ENCODE peak calls at places on chromosomes 12 and 14, in ten cellular contexts. E is progenitor cell of endocrine pancreas, J is heart left ventricle, K is ovary, G is WERI-Rb-1, P is mammary epithelial cell, X is astrocyte of the cerebellum, D is endothelial cell, C is choroid plexus epithelial cell, Y is tibial artery. T is an unnamed sample.

GRCh38 chr14:36955376-36955775 is 217.0 kb downstream of the SLC25A21 start:
- DNase-seq in J (no peak), Y (no peak), G (no peak), P (peak), E (no peak), C (no peak), D (no peak), X (no peak), K (no peak), T (no peak)

GRCh38 chr12:4144676-4145075 is 128.9 kb upstream of the CCND2 start:
- DNase-seq in K (no peak), G (no peak), D (no peak), J (no peak), X (no peak), C (no peak), E (no peak), Y (no peak), P (no peak), T (no peak)

GRCh38 chr12:32918890-32919791 is 22.6 kb upstream of the PKP2 start:
- DNase-seq in C (peak), D (no peak), J (no peak), X (peak), E (no peak), G (peak), P (peak), K (no peak), Y (no peak), T (peak)

GRCh38 chr12:14771651-14772137 is 31.6 kb downstream of the WBP11 start:
- DNase-seq in Y (no peak), P (no peak), J (no peak), G (no peak), C (no peak), E (no peak), X (no peak), K (no peak), D (peak), T (no peak)

GRCh38 chr14:31403707-31404106 is 16.6 kb downstream of the HEATR5A start:
- DNase-seq in K (no peak), P (no peak), X (no peak), C (no peak), Y (no peak), E (no peak), J (no peak), G (no peak), D (no peak), T (no peak)

GRCh38 chr14:66746316-66747006 is 238.5 kb downstream of the GPHN start:
- DNase-seq in P (peak), D (peak), Y (no peak), C (peak), K (no peak), X (peak), J (no peak), G (no peak), E (no peak), T (peak)

GRCh38 chr14:89845346-89845745 is 109.2 kb downstream of the EFCAB11 start:
- DNase-seq in D (no peak), K (no peak), Y (no peak), E (no peak), J (no peak), G (no peak), C (peak), X (peak), P (no peak), T (peak)

GRCh38 chr14:24935796-24936195 is 114.2 kb downstream of the STXBP6 start:
- DNase-seq in G (no peak), Y (no peak), P (no peak), E (no peak), C (peak), X (no peak), D (no peak), J (no peak), K (no peak), T (no peak)

GRCh38 chr14:103204852-103205540 is 81.7 kb downstream of the TNFAIP2 start:
- DNase-seq in C (peak), X (no peak), G (no peak), Y (no peak), E (no peak), P (peak), J (no peak), K (peak), D (no peak), T (peak)

GRCh38 chr12:74689071-74689655 is 151.5 kb downstream of the ATXN7L3B start:
- DNase-seq in C (peak), J (no peak), D (no peak), K (no peak), E (no peak), Y (no peak), X (peak), P (peak), G (no peak), T (peak)

GRCh38 chr14:104395941-104396681 is 183.5 kb upstream of the C14orf180 start:
- DNase-seq in C (no peak), D (no peak), Y (no peak), X (no peak), J (no peak), P (no peak), E (no peak), G (no peak), K (no peak), T (no peak)

DNA sequence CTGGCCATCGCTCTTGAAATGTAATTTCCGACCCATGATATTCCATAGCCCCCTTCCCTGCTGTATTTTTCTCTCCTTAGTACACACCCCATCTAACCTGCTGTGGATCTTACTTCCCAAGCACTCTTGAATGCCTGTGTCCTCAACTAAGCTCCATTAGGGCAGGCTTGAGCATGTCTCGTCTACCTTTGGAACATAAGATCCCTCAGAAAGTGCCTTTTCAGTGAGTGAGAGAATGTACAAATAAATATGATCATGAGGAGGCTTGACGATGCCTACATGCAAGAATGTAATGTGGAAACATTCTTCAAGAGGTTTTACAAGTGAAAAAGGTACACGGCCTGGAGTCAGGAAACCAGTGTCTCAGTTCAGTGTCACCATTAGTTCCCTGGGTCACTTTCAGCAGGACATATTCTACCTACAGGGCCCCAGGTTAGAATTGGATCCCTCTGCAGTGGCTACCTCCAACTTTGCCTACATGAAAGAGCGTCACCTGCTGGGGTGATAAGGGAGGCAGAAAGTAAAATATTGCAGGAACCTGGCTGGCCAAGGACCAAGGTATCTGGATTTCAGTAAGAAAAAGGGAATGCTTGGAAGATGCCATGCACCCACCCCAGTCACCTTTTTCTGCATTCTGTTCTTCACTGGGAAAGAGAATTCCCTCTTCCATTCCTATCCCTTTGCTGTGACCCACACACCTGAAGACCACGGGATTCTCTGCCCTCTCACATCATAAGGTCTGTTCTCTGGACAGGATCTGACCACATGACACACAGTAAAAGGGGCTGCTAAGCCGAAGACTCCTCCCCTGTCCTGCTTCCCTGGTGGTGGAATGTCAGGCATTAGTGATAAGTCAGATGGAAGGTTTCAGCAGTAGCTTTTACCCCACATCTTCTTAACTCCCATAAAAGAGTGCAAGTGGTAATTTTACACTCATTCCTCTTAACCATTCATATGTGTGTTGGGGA is 24.6 kb upstream of the SERPINA1 start:
- DNase-seq in P (peak), X (no peak), D (no peak), K (no peak), J (no peak), Y (no peak), C (peak), E (no peak), G (peak), T (peak)
- TF ChIP-seq CTCF in P (peak), X (no peak), D (no peak), K (no peak), J (no peak), Y (no peak), C (peak), E (peak), G (peak), T (peak)

DNA sequence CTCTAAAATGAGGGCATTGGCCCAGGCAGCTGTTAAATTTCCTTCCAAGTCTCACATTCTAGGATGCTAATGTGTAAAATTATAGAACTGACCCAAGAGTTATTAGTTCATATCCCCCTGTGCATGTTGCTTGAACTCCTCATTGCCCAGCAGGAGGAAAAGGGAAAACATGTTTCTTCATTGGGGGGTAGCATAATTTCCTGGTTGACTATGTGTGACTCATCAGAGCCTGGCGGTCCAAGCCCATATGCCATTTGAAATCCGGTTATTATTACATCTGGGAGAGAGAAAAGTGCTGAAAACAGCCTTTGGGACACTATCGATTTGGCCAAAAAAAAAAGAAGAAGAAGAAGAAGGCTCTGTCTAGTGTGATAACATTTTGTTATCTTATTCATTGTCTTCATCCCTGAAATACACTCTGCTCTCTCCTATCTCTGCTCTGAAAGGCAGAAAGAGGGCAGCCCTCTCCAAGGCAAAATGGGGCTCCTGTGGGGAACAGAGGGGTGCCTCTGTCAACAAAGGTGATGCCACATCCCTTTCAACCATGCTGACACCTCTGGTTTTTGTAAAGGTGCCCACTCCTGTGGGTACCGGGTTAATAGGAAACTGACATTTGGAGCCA is 114.2 kb downstream of the DAD1 start:
- DNase-seq in G (no peak), D (no peak), Y (no peak), C (peak), P (no peak), X (no peak), E (no peak), J (no peak), K (no peak), T (no peak)
- TF ChIP-seq CTCF in G (no peak), D (no peak), Y (no peak), C (no peak), P (no peak), X (no peak), E (no peak), J (no peak), K (no peak), T (no peak)

GRCh38 chr14:86652512-86652911 is 1122.6 kb downstream of the FLRT2 start:
- DNase-seq in C (no peak), X (no peak), K (no peak), Y (no peak), G (no peak), E (no peak), P (no peak), D (no peak), J (no peak), T (no peak)

GRCh38 chr14:86654558-86655184 is 1124.7 kb downstream of the FLRT2 start:
- DNase-seq in Y (no peak), P (peak), G (peak), K (no peak), E (no peak), D (peak), C (peak), X (peak), J (peak), T (peak)
- TF ChIP-seq CTCF in Y (no peak), P (peak), G (peak), K (no peak), E (peak), D (peak), C (peak), X (peak), J (peak), T (peak)

GRCh38 chr12:118714051-118714460 is 267.3 kb upstream of the SRRM4 start:
- DNase-seq in E (peak), J (no peak), P (no peak), K (no peak), Y (no peak), C (no peak), X (no peak), G (peak), D (peak), T (no peak)
- TF ChIP-seq CTCF in E (peak), J (peak), P (peak), K (no peak), Y (no peak), C (no peak), X (no peak), G (peak), D (peak), T (no peak)

GRCh38 chr12:60112063-60112462 is 516.2 kb downstream of the SLC16A7 start:
- DNase-seq in P (no peak), D (no peak), Y (no peak), K (no peak), J (no peak), X (no peak), C (no peak), G (no peak), E (no peak), T (no peak)

GRCh38 chr12:60101715-60102114 is 505.9 kb downstream of the SLC16A7 start:
- DNase-seq in E (no peak), G (no peak), K (no peak), C (peak), D (no peak), P (peak), Y (no peak), J (no peak), X (no peak), T (peak)

GRCh38 chr12:60100852-60101251 is 505.0 kb downstream of the SLC16A7 start:
- DNase-seq in K (no peak), G (no peak), Y (no peak), X (no peak), J (no peak), P (peak), D (no peak), C (no peak), E (no peak), T (no peak)

GRCh38 chr12:60107992-60108391 is 512.2 kb downstream of the SLC16A7 start:
- DNase-seq in C (no peak), G (no peak), E (no peak), P (no peak), J (no peak), Y (no peak), K (no peak), D (no peak), X (no peak), T (no peak)

GRCh38 chr12:60106207-60106606 is 510.4 kb downstream of the SLC16A7 start:
- DNase-seq in K (no peak), G (no peak), X (peak), D (no peak), E (no peak), P (no peak), C (peak), J (no peak), Y (no peak), T (peak)
- TF ChIP-seq CTCF in K (no peak), G (no peak), X (no peak), D (no peak), E (no peak), P (peak), C (peak), J (no peak), Y (no peak), T (peak)

GRCh38 chr12:107092669-107093546 is 441 bp downstream of the CRY1 start:
- DNase-seq in C (peak), X (peak), J (peak), K (peak), D (peak), E (peak), G (peak), P (no peak), Y (no peak), T (peak)
- TF ChIP-seq CTCF in C (no peak), X (no peak), J (peak), K (no peak), D (no peak), E (no peak), G (no peak), P (no peak), Y (peak), T (no peak)

T was measured in fibroblast of the aortic adventitia.